ENCODE peak calls at places on chromosomes 11 and 22, in six cellular contexts. One of them, this sample, is unnamed. For H3K27me3 and H3K4me1, the result is how much of the 10 kb centered on the place peaks cover.

GRCh38 chr11:9039194-9039593 is 35.4 kb upstream of the NRIP3 start:
- DNase-seq in Peyer's patch: no peak
- DNase-seq in right atrium auricular region: no peak
- DNase-seq in IMR-90: peak
- DNase-seq in DND-41: no peak
- DNase-seq in hepatocyte: peak
- DNase-seq in this sample: no peak

GRCh38 chr11:126990716-126991480 is 9.7 kb downstream of the KIRREL3 start:
- DNase-seq in Peyer's patch: no peak
- DNase-seq in right atrium auricular region: no peak
- DNase-seq in IMR-90: peak
- DNase-seq in DND-41: no peak
- DNase-seq in hepatocyte: no peak
- DNase-seq in this sample: no peak

GRCh38 chr11:70270877-70271634 is 566 bp downstream of the PPFIA1 start:
- DNase-seq in Peyer's patch: peak
- DNase-seq in right atrium auricular region: no peak
- DNase-seq in IMR-90: peak
- DNase-seq in DND-41: peak
- DNase-seq in hepatocyte: peak
- DNase-seq in this sample: peak

GRCh38 chr22:38543822-38544221 is 26.2 kb downstream of the DMC1 start:
- DNase-seq in Peyer's patch: no peak
- DNase-seq in right atrium auricular region: no peak
- DNase-seq in IMR-90: no peak
- DNase-seq in DND-41: no peak
- DNase-seq in hepatocyte: no peak
- DNase-seq in this sample: no peak

GRCh38 chr11:68469122-68469521 is 8.6 kb downstream of the PPP6R3 start:
- DNase-seq in Peyer's patch: no peak
- DNase-seq in right atrium auricular region: no peak
- DNase-seq in IMR-90: peak
- DNase-seq in DND-41: no peak
- DNase-seq in hepatocyte: no peak
- DNase-seq in this sample: no peak

GRCh38 chr22:19869497-19870152 is 15.0 kb upstream of the GNB1L start:
- DNase-seq in Peyer's patch: peak
- DNase-seq in right atrium auricular region: no peak
- DNase-seq in IMR-90: no peak
- DNase-seq in DND-41: no peak
- DNase-seq in hepatocyte: no peak
- DNase-seq in this sample: peak

GRCh38 chr11:119222308-119222707 is 16.2 kb downstream of the CBL start:
- DNase-seq in Peyer's patch: no peak
- DNase-seq in right atrium auricular region: peak
- DNase-seq in IMR-90: peak
- DNase-seq in DND-41: no peak
- DNase-seq in hepatocyte: peak
- DNase-seq in this sample: no peak

GRCh38 chr11:24496728-24497396 is at the start of gene LUZP2:
- DNase-seq in Peyer's patch: no peak
- DNase-seq in right atrium auricular region: no peak
- DNase-seq in IMR-90: peak
- DNase-seq in DND-41: no peak
- DNase-seq in hepatocyte: peak
- DNase-seq in this sample: peak

GRCh38 chr11:109291553-109291952 is 130.4 kb upstream of the C11orf87 start:
- DNase-seq in Peyer's patch: no peak
- DNase-seq in right atrium auricular region: no peak
- DNase-seq in IMR-90: no peak
- DNase-seq in DND-41: no peak
- DNase-seq in hepatocyte: no peak
- DNase-seq in this sample: no peak

GRCh38 chr11:44600739-44601416 is 35.4 kb downstream of the CD82 start:
- DNase-seq in Peyer's patch: peak
- DNase-seq in right atrium auricular region: no peak
- DNase-seq in IMR-90: peak
- DNase-seq in DND-41: no peak
- DNase-seq in hepatocyte: no peak
- DNase-seq in this sample: peak

GRCh38 chr22:26553056-26553752 is 36.7 kb downstream of the TPST2 start:
- DNase-seq in Peyer's patch: no peak
- DNase-seq in right atrium auricular region: no peak
- DNase-seq in IMR-90: peak
- DNase-seq in DND-41: no peak
- DNase-seq in hepatocyte: no peak
- DNase-seq in this sample: no peak

GRCh38 chr11:473415-473814 is 23.3 kb downstream of the PTDSS2 start:
- DNase-seq in Peyer's patch: no peak
- DNase-seq in right atrium auricular region: no peak
- DNase-seq in IMR-90: no peak
- DNase-seq in DND-41: no peak
- DNase-seq in hepatocyte: no peak
- DNase-seq in this sample: no peak

GRCh38 chr11:62439785-62440602 is 21.2 kb downstream of the SCGB1A1 start:
- DNase-seq in Peyer's patch: no peak
- DNase-seq in right atrium auricular region: peak
- DNase-seq in IMR-90: peak
- DNase-seq in DND-41: no peak
- DNase-seq in hepatocyte: no peak
- DNase-seq in this sample: peak

GRCh38 chr11:2139118-2139490 is at the start of gene IGF2:
- DNase-seq in Peyer's patch: no peak
- DNase-seq in right atrium auricular region: no peak
- DNase-seq in IMR-90: no peak
- DNase-seq in DND-41: no peak
- DNase-seq in hepatocyte: peak
- DNase-seq in this sample: no peak
- H3K27me3 ChIP-seq in Peyer's patch: under half
- H3K27me3 ChIP-seq in right atrium auricular region: under half
- H3K27me3 ChIP-seq in IMR-90: half or more
- H3K27me3 ChIP-seq in DND-41: under half
- H3K27me3 ChIP-seq in hepatocyte: under half
- H3K27me3 ChIP-seq in this sample: under half

DNA sequence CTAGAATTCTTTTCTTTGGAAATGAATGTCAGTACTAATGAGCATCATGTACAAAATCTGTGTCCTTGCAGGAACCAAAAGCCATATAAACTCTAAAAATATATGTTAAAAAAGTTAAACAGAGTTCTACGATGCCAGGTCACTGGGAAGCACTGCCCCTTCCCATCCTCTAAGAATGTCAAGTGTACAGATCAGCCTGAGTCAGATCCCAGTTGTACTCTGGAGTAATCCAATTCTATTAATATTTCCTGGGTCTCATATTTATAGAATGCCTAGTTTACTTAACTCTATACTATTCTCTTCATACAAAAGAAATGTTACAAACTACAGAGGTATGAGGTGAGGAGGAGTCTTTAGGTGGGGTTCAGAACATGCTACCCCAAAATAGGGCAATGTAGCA is 460.1 kb downstream of the DLG2 start:
- DNase-seq in Peyer's patch: no peak
- DNase-seq in right atrium auricular region: no peak
- DNase-seq in IMR-90: peak
- DNase-seq in DND-41: no peak
- DNase-seq in hepatocyte: no peak
- DNase-seq in this sample: no peak
- H3K4me1 ChIP-seq in Peyer's patch: under half
- H3K4me1 ChIP-seq in right atrium auricular region: under half
- H3K4me1 ChIP-seq in IMR-90: under half
- H3K4me1 ChIP-seq in DND-41: under half
- H3K4me1 ChIP-seq in hepatocyte: under half
- H3K4me1 ChIP-seq in this sample: under half

DNA sequence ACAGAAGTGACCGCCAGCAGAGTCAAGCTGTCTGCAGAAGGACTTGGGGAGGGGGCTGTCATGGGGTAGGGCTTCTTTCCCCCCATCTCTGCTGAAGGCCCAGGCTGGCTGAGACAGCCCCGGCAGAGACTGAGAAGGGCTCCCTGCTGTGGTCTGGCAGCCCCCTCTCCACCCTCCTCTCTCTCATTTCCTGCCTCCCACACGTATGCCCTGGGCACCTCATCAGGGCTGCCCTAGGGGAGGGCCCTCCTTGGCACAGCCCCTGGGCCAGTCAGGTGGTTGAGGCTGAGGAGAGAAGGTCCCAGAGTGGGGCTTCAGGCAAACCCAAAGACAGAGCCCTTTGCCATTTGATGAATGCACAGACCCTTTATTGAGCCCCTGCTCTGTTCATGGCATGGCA is 3.6 kb downstream of the RASD2 start:
- DNase-seq in Peyer's patch: no peak
- DNase-seq in right atrium auricular region: no peak
- DNase-seq in IMR-90: no peak
- DNase-seq in DND-41: peak
- DNase-seq in hepatocyte: no peak
- DNase-seq in this sample: no peak
- H3K27me3 ChIP-seq in Peyer's patch: under half
- H3K27me3 ChIP-seq in right atrium auricular region: under half
- H3K27me3 ChIP-seq in IMR-90: under half
- H3K27me3 ChIP-seq in DND-41: under half
- H3K27me3 ChIP-seq in hepatocyte: under half
- H3K27me3 ChIP-seq in this sample: under half

GRCh38 chr22:24435861-24436351 is 8.5 kb downstream of the ADORA2A start:
- DNase-seq in Peyer's patch: peak
- DNase-seq in right atrium auricular region: no peak
- DNase-seq in IMR-90: peak
- DNase-seq in DND-41: no peak
- DNase-seq in hepatocyte: no peak
- DNase-seq in this sample: no peak
- H3K4me1 ChIP-seq in Peyer's patch: under half
- H3K4me1 ChIP-seq in right atrium auricular region: under half
- H3K4me1 ChIP-seq in IMR-90: under half
- H3K4me1 ChIP-seq in DND-41: half or more
- H3K4me1 ChIP-seq in hepatocyte: under half
- H3K4me1 ChIP-seq in this sample: under half

DNA sequence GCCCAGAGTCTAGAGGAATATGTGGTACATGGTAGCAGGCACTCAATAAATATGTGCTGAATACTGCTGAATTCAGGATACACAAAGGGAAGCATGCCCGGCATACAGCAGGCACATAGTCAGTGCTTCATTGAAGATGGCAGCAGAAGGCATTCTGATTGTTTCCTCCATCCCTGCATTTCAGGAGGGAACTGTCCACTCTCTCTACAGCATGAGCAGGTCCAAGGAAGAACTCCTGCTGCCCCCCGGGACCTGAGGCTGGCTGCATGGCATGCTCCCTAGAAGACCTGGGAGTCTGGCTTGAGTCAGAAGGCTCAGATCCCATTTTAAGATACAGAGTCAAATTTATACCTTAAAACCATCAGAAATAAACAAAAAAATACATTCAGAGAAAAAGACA is 319.3 kb upstream of the NARS2 start:
- DNase-seq in Peyer's patch: no peak
- DNase-seq in right atrium auricular region: no peak
- DNase-seq in IMR-90: no peak
- DNase-seq in DND-41: no peak
- DNase-seq in hepatocyte: no peak
- DNase-seq in this sample: no peak
- H3K27me3 ChIP-seq in Peyer's patch: under half
- H3K27me3 ChIP-seq in right atrium auricular region: under half
- H3K27me3 ChIP-seq in IMR-90: under half
- H3K27me3 ChIP-seq in DND-41: under half
- H3K27me3 ChIP-seq in hepatocyte: under half
- H3K27me3 ChIP-seq in this sample: under half

DNA sequence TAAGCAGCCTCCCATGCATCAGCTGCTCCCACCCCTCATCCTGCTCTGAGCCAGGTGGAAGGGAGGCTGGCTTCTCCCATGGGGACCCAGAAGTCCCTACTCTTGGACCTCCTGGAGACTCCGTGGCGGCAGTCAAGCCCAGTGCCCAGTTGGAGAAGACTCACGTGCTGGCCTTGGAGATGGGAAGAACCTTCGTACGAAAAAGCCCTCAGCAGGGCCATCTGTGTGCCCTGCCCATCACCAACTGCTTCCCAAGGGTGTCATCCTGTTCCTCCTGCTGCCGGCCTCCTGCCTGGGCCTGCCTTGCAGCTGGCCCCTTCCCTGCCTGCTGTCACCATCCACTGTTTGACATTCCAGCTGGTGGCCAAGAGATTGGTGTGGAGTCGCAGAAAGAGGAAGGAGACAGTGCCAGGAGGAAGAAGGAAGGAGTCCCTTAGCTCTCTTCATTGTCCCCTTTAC is 28.0 kb downstream of the ARHGAP1 start:
- DNase-seq in Peyer's patch: no peak
- DNase-seq in right atrium auricular region: no peak
- DNase-seq in IMR-90: no peak
- DNase-seq in DND-41: no peak
- DNase-seq in hepatocyte: no peak
- DNase-seq in this sample: no peak
- H3K4me1 ChIP-seq in Peyer's patch: under half
- H3K4me1 ChIP-seq in right atrium auricular region: under half
- H3K4me1 ChIP-seq in IMR-90: under half
- H3K4me1 ChIP-seq in DND-41: under half
- H3K4me1 ChIP-seq in hepatocyte: under half
- H3K4me1 ChIP-seq in this sample: under half

DNA sequence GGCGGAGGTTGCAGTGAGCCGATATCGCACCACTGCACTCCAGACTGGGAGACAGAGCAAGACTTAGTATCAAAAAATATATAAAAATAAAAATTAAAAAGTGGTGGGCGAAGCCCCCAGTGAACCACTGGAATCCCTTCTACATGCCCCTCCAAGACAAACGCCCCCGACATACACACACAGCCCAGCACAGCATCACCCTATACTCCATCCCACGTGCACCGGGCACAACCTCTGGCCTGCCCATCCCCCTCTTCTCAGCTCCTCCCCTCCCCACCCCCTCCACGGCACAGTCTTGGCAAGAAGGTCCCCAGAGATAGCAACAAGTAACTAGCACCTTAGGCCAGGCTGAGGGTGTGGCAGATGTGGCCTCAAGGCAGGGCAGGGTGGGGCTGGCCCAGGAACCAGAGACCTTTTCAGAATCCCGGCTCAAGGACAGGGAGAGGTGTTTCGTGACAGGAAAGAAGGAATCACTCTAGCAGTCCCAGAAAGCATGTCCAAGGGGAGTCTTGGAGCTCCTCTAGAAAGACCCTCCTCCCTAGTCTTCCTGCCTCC is 54.2 kb downstream of the CYTH4 start:
- DNase-seq in Peyer's patch: peak
- DNase-seq in right atrium auricular region: no peak
- DNase-seq in IMR-90: no peak
- DNase-seq in DND-41: no peak
- DNase-seq in hepatocyte: no peak
- DNase-seq in this sample: no peak
- H3K27me3 ChIP-seq in Peyer's patch: under half
- H3K27me3 ChIP-seq in right atrium auricular region: under half
- H3K27me3 ChIP-seq in IMR-90: under half
- H3K27me3 ChIP-seq in DND-41: under half
- H3K27me3 ChIP-seq in hepatocyte: under half
- H3K27me3 ChIP-seq in this sample: under half

DNA sequence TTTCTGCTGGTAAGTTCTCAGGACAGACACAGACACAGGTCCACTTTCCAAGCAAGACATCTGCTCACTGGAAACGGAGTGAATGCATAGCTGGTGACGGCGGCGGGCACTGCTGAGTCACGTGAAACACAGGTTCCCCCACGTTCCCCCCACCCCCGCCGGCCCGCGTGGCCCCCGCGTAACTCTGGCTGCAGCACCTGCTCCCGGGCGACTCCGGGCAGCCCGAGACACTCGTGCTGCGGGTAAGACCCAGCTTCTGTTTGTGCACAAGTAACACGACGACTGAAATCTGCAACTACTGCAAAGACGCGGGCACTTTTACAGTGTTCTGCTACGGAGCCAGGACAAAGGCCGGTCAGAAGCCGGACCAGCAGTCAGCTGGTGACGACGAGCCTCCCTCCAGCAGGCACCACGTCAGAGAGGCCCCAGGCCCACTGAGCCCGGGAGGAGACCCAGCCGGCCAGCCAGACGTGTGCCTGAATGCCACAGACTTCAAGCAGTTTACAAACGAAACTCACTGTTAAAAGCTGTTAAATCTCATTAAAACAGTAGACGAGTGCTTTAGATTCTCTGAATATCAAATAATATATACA is 12.9 kb upstream of the ARFGAP3 start:
- DNase-seq in Peyer's patch: no peak
- DNase-seq in right atrium auricular region: no peak
- DNase-seq in IMR-90: no peak
- DNase-seq in DND-41: no peak
- DNase-seq in hepatocyte: no peak
- DNase-seq in this sample: no peak
- H3K4me1 ChIP-seq in Peyer's patch: under half
- H3K4me1 ChIP-seq in right atrium auricular region: under half
- H3K4me1 ChIP-seq in IMR-90: under half
- H3K4me1 ChIP-seq in DND-41: under half
- H3K4me1 ChIP-seq in hepatocyte: under half
- H3K4me1 ChIP-seq in this sample: under half